ENCODE peak calls at places on chromosomes 3 and 15, in eight cellular contexts. L is hepatocyte, U is HCT116, P is MM.1S, Q is RWPE2, D is heart left ventricle, A is GM23338, X is uterus. E is an unnamed sample. For H3K4me1 and H3K27me3, the result is how much of the 10 kb centered on the place peaks cover.

GRCh38 chr3:186823391-186823790 is 17.1 kb upstream of the RFC4 start:
- DNase-seq in L (no peak), U (no peak), P (no peak), Q (no peak), D (no peak), A (no peak), X (no peak), E (peak)

GRCh38 chr3:97882975-97883598 is 61.3 kb downstream of the CRYBG3 start:
- DNase-seq in L (peak), U (no peak), P (no peak), Q (no peak), D (no peak), A (no peak), X (no peak), E (no peak)

GRCh38 chr3:71891483-71891882 is 106.5 kb upstream of the PROK2 start:
- DNase-seq in L (no peak), U (no peak), P (no peak), Q (no peak), D (no peak), A (no peak), X (no peak), E (no peak)

GRCh38 chr3:196138464-196138863 is 56.6 kb upstream of the TFRC start:
- DNase-seq in L (no peak), U (no peak), P (no peak), Q (no peak), D (no peak), A (no peak), X (peak), E (no peak)

GRCh38 chr3:182710557-182711157 is 82.6 kb upstream of the ATP11B start:
- DNase-seq in L (peak), U (peak), P (peak), Q (no peak), D (no peak), A (peak), X (no peak), E (no peak)

GRCh38 chr3:195177432-195178123 is 93.4 kb downstream of the XXYLT1 start:
- DNase-seq in L (no peak), U (no peak), P (no peak), Q (no peak), D (no peak), A (no peak), X (no peak), E (no peak)

GRCh38 chr3:107452436-107452835 is 70.3 kb upstream of the BBX start:
- DNase-seq in L (no peak), U (no peak), P (no peak), Q (no peak), D (no peak), A (no peak), X (no peak), E (no peak)

GRCh38 chr3:61571516-61572336 is 10.4 kb downstream of the PTPRG start:
- DNase-seq in L (no peak), U (no peak), P (no peak), Q (no peak), D (no peak), A (peak), X (no peak), E (no peak)

GRCh38 chr15:68346986-68347385 is 69.4 kb downstream of the FEM1B start:
- DNase-seq in L (no peak), U (no peak), P (no peak), Q (no peak), D (no peak), A (no peak), X (no peak), E (no peak)

GRCh38 chr15:43125095-43125661 is 8.2 kb upstream of the TMEM62 start:
- DNase-seq in L (no peak), U (no peak), P (no peak), Q (no peak), D (no peak), A (no peak), X (no peak), E (no peak)

GRCh38 chr3:32307591-32307990 is 69.1 kb downstream of the CMTM8 start:
- DNase-seq in L (no peak), U (no peak), P (no peak), Q (no peak), D (no peak), A (no peak), X (no peak), E (no peak)

GRCh38 chr3:104629038-104629437 is 737.7 kb upstream of the ALCAM start:
- DNase-seq in L (no peak), U (peak), P (no peak), Q (no peak), D (no peak), A (no peak), X (no peak), E (no peak)

GRCh38 chr3:106049876-106050275 is 181.1 kb upstream of the CBLB start:
- DNase-seq in L (no peak), U (no peak), P (no peak), Q (no peak), D (no peak), A (no peak), X (no peak), E (no peak)

GRCh38 chr15:38609097-38609738 is 44.6 kb upstream of the RASGRP1 start:
- DNase-seq in L (no peak), U (no peak), P (peak), Q (no peak), D (no peak), A (no peak), X (no peak), E (no peak)

GRCh38 chr15:33298631-33299030 is 12.1 kb upstream of the RYR3 start:
- DNase-seq in L (no peak), U (no peak), P (no peak), Q (peak), D (no peak), A (no peak), X (no peak), E (no peak)

GRCh38 chr3:32296251-32297204 is 58.0 kb downstream of the CMTM8 start:
- DNase-seq in L (peak), U (peak), P (peak), Q (no peak), D (peak), A (peak), X (peak), E (peak)

GRCh38 chr3:141386611-141387110 is 18.4 kb downstream of the ZBTB38 start:
- DNase-seq in L (no peak), U (no peak), P (peak), Q (no peak), D (no peak), A (no peak), X (no peak), E (no peak)

GRCh38 chr3:61649381-61650170 is 88.2 kb downstream of the PTPRG start:
- DNase-seq in L (no peak), U (no peak), P (no peak), Q (no peak), D (no peak), A (no peak), X (no peak), E (no peak)

GRCh38 chr3:141060287-141060686 is 9.1 kb downstream of the SPSB4 start:
- DNase-seq in L (no peak), U (no peak), P (no peak), Q (no peak), D (no peak), A (no peak), X (no peak), E (no peak)

GRCh38 chr3:197328198-197328597 is 29.8 kb upstream of the DLG1 start:
- DNase-seq in L (no peak), U (no peak), P (no peak), Q (no peak), D (no peak), A (no peak), X (no peak), E (no peak)

GRCh38 chr3:25493786-25494185 is 65.7 kb downstream of the RARB start:
- DNase-seq in L (no peak), U (no peak), P (no peak), Q (no peak), D (no peak), A (no peak), X (no peak), E (peak)

GRCh38 chr3:73437828-73438227 is 186.9 kb downstream of the PDZRN3 start:
- DNase-seq in L (no peak), U (no peak), P (no peak), Q (no peak), D (no peak), A (no peak), X (no peak), E (no peak)

GRCh38 chr3:197963019-197963637 is 3.1 kb downstream of the LMLN start:
- DNase-seq in L (no peak), U (no peak), P (no peak), Q (no peak), D (no peak), A (no peak), X (no peak), E (no peak)

GRCh38 chr3:67601919-67602608 is 52.3 kb downstream of the SUCLG2 start:
- DNase-seq in L (no peak), U (no peak), P (no peak), Q (no peak), D (no peak), A (no peak), X (no peak), E (no peak)

GRCh38 chr15:65254237-65254820 is 32.4 kb downstream of the PARP16 start:
- DNase-seq in L (no peak), U (no peak), P (no peak), Q (no peak), D (no peak), A (peak), X (no peak), E (no peak)

GRCh38 chr3:64316971-64317370 is 91.7 kb upstream of the PRICKLE2 start:
- DNase-seq in L (peak), U (no peak), P (no peak), Q (no peak), D (no peak), A (no peak), X (no peak), E (no peak)

GRCh38 chr15:64004582-64004981 is 41.7 kb downstream of the DAPK2 start:
- DNase-seq in L (peak), U (peak), P (no peak), Q (peak), D (no peak), A (no peak), X (no peak), E (no peak)

GRCh38 chr15:82093774-82094211 is 48.0 kb upstream of the MEX3B start:
- DNase-seq in L (no peak), U (no peak), P (no peak), Q (peak), D (no peak), A (no peak), X (no peak), E (peak)

DNA sequence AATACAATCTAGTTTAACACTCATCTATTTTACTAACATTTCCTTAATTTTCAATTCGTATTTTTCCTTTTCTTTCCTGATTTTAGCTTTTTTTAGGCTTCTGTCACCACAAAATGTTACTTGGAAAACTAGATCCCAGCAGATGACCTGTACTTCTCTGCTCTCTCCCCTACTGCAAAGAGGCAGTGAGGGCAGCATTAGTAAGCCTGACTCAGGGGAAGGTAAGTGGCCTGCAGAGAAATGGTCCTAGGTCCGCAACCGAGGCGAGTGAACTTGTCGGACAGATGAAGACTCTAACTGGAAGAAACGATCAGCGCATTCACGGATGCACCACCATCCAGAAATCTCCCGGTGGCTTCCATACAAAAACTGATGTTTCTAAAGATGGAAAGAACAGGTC is 20.4 kb downstream of the TMEM43 start:
- DNase-seq in L (no peak), U (no peak), P (no peak), Q (no peak), D (no peak), A (no peak), X (no peak), E (no peak)
- H3K4me1 ChIP-seq in L (under half), U (under half), P (under half), Q (under half), D (under half), A (under half), X (under half), E (under half)

GRCh38 chr15:31342381-31342780 is 15.7 kb downstream of the KLF13 start:
- DNase-seq in L (no peak), U (no peak), P (no peak), Q (no peak), D (no peak), A (no peak), X (no peak), E (no peak)
- H3K4me3 ChIP-seq in L (no peak), U (no peak), P (no peak), Q (no peak), D (peak), A (no peak), X (no peak), E (no peak)

GRCh38 chr15:96337354-96337990 is 7.0 kb downstream of the NR2F2 start:
- DNase-seq in L (no peak), U (no peak), P (no peak), Q (no peak), D (no peak), A (peak), X (no peak), E (peak)
- H3K27me3 ChIP-seq in L (under half), U (under half), P (under half), Q (under half), D (under half), A (half or more), X (under half), E (under half)

DNA sequence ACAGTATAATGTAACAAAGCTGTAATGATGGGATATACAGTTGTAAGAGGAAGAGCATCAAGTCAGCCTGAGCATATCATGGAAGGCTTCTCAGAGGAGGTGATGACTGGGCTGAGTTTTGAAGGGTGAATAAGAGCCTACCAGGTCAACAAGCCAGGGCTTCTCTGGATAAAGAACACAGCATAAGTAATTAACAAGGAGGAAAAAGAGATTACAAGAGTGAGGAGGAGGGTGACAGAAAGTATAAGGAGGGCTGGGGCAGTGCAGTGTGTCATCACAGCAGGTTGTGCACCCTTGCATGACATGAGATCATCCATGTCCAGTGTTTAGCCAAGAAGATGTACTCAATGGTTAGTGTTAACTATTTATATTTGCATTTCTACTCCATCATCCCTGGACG is 16.9 kb upstream of the SPATA12 start:
- DNase-seq in L (no peak), U (no peak), P (no peak), Q (no peak), D (no peak), A (no peak), X (no peak), E (no peak)
- H3K4me1 ChIP-seq in L (under half), U (under half), P (under half), Q (under half), D (under half), A (under half), X (under half), E (under half)

GRCh38 chr15:41501961-41502786 is 8.5 kb downstream of the ITPKA start:
- DNase-seq in L (no peak), U (no peak), P (no peak), Q (no peak), D (no peak), A (peak), X (no peak), E (no peak)

GRCh38 chr15:41503669-41504010 is 10.0 kb downstream of the ITPKA start:
- DNase-seq in L (no peak), U (no peak), P (no peak), Q (no peak), D (no peak), A (no peak), X (no peak), E (no peak)

GRCh38 chr15:41501191-41501917 is 7.7 kb downstream of the ITPKA start:
- DNase-seq in L (peak), U (no peak), P (no peak), Q (no peak), D (no peak), A (peak), X (no peak), E (no peak)

GRCh38 chr15:41504751-41505492 is 8.7 kb downstream of the LTK start:
- DNase-seq in L (no peak), U (no peak), P (no peak), Q (no peak), D (no peak), A (no peak), X (no peak), E (no peak)

DNA sequence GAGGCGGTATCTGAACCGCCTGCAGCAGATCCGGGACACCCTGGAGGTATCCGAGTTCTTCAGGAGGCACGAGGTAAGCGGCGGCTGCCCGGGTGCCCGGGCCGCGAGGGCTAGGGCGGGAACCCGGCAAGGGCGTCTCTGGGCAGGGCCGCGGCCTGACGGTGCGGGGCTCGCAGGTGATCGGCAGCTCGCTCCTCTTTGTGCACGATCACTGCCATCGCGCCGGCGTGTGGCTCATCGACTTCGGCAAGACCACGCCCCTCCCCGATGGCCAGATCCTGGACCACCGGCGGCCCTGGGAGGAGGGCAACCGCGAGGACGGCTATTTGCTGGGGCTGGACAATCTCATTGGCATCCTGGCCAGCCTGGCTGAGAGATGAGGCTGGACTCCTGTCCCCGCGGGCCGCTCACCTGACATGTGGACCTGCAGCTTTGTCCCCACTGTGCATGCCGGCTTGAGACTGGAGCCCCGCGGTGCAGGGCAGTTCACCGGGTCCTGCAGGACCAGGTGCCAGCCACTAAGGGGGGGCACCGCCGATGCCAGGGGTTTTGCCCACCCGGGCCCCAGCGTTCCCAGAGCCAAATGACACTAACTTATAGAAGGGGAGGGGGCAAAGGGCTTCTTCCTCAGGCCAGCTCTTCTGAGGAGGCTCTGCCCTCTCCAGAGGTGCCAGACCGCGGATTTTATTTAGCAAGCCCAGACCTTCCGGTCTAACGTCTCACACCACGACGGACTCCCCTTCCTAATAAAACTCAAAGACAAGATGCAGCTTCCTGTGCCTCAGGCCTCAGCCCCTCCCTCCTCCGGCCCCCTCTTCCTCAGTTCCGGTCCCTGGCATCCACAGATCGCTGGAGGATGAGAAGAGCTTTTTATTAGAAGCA is 9.4 kb downstream of the ITPKA start:
- DNase-seq in L (no peak), U (no peak), P (no peak), Q (no peak), D (no peak), A (peak), X (no peak), E (no peak)
- H3K4me3 ChIP-seq in L (no peak), U (no peak), P (no peak), Q (no peak), D (peak), A (peak), X (no peak), E (no peak)

GRCh38 chr15:91873133-91873526 is 19.6 kb downstream of the SLCO3A1 start:
- DNase-seq in L (no peak), U (no peak), P (no peak), Q (no peak), D (no peak), A (no peak), X (no peak), E (no peak)
- H3K27me3 ChIP-seq in L (under half), U (under half), P (under half), Q (under half), D (under half), A (under half), X (under half), E (under half)

GRCh38 chr3:136938334-136938733 is 19.4 kb upstream of the IL20RB start:
- DNase-seq in L (no peak), U (no peak), P (no peak), Q (no peak), D (no peak), A (no peak), X (no peak), E (peak)
- H3K4me1 ChIP-seq in L (under half), U (under half), P (under half), Q (under half), D (under half), A (under half), X (under half), E (under half)

DNA sequence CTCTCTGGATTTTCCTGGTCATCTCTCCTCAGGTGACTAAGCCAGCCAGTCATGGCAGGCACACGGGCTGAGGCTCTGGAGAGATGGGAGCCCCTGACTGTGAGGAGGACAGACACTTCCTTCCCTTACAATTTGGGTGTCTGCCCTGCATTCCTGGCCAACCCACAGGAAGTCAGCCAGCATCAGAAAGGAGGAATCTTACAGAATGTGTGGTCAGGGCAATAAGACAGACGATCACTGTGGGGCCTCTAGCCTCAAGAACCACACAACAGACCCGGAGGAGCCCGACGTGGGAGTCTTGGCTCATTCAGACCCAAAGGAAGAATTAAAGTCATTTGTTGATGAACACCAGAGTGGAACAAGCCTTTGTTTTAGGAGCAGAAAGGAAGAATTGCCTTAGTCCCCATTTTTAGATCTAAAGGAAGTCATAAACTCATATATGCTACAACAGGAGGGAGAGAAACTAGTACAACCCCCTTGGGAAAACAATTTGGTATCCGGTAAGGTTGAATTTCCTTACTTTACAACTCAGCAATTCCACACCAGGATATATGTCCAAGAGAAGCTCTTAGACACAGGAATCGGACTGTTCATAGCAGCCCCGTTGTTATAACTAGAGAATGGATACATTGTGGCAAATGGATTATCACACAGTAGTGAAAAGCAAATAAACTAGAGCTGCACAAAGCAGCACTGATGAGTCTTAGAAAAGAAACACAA is 62.2 kb downstream of the ABTB1 start:
- DNase-seq in L (peak), U (no peak), P (peak), Q (peak), D (peak), A (no peak), X (no peak), E (peak)
- H3K4me3 ChIP-seq in L (no peak), U (no peak), P (peak), Q (no peak), D (no peak), A (no peak), X (no peak), E (peak)

DNA sequence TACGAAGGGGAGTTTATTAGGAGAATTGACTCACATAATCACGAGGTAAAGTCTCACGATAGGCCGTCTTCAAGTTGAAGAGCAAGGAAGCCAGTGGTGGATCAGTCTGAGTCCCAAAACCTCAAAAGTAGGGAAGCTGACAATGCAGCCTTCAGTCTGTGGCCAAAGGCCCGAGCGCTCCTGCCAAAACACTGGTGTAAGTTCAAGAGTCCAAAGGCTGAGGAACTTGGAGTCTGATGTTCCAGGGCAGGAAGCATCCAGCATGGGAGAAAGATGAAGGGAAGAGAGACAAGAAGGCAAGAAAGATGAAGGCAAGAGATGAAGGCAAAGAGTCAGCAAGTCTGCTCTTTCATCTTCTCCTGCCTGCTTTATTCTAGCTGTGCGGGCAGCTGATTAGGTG is 16.8 kb upstream of the LRRN1 start:
- DNase-seq in L (no peak), U (no peak), P (no peak), Q (no peak), D (no peak), A (no peak), X (no peak), E (no peak)
- H3K27me3 ChIP-seq in L (under half), U (under half), P (under half), Q (under half), D (under half), A (under half), X (under half), E (under half)

GRCh38 chr3:16940769-16941683 is 56.3 kb downstream of the PLCL2 start:
- DNase-seq in L (no peak), U (no peak), P (no peak), Q (no peak), D (no peak), A (no peak), X (no peak), E (no peak)
- H3K4me1 ChIP-seq in L (under half), U (under half), P (under half), Q (under half), D (under half), A (under half), X (under half), E (under half)

E was measured in SJSA1.